ENCODE peak calls at places on chromosomes 2 and 18, in four cellular contexts. C is K562, U is HL-60, Z is GM12878. I is an unnamed sample.

GRCh38 chr18:5970032-5970431 is 74.7 kb upstream of the TMEM200C start:
- DNase-seq in Z (no peak), U (no peak), C (no peak), I (no peak)

GRCh38 chr2:191947235-191947634 is 100.3 kb upstream of the CAVIN2 start:
- DNase-seq in Z (no peak), C (no peak), U (no peak), I (no peak)

GRCh38 chr18:55268629-55269275 is 309.5 kb upstream of the CCDC68 start:
- DNase-seq in U (peak; percentile 42), C (no peak), Z (peak; percentile 62), I (no peak)

GRCh38 chr2:112661656-112662305 is 16.0 kb downstream of the SLC20A1 start:
- DNase-seq in U (no peak), C (no peak), Z (no peak), I (no peak)

GRCh38 chr2:226623587-226624368 is 175.8 kb downstream of the IRS1 start:
- DNase-seq in C (no peak), U (no peak), Z (no peak), I (no peak)

GRCh38 chr2:109702250-109702985 is 88.3 kb downstream of the SOWAHC start:
- DNase-seq in Z (no peak), U (no peak), C (no peak), I (no peak)

GRCh38 chr2:80117401-80117800 is 187.2 kb downstream of the LRRTM1 start:
- DNase-seq in U (no peak), C (no peak), Z (no peak), I (no peak)

GRCh38 chr2:113940891-113941290 is 51.0 kb downstream of the ACTR3 start:
- DNase-seq in Z (no peak), C (no peak), U (no peak), I (no peak)

GRCh38 chr2:120893874-120894584 is 158.4 kb downstream of the GLI2 start:
- DNase-seq in Z (no peak), U (no peak), C (no peak), I (no peak)

GRCh38 chr2:190835303-190835930 is 45.2 kb upstream of the GLS start:
- DNase-seq in C (no peak), U (no peak), Z (no peak), I (no peak)
- TF ChIP-seq SPI1 in C (no peak), U (no peak), Z (no peak), I (no peak)

GRCh38 chr2:123915380-123915779 is 109.7 kb upstream of the CNTNAP5 start:
- DNase-seq in U (no peak), C (no peak), Z (no peak), I (no peak)
- TF ChIP-seq SPI1 in U (no peak), C (no peak), Z (no peak), I (no peak)

DNA sequence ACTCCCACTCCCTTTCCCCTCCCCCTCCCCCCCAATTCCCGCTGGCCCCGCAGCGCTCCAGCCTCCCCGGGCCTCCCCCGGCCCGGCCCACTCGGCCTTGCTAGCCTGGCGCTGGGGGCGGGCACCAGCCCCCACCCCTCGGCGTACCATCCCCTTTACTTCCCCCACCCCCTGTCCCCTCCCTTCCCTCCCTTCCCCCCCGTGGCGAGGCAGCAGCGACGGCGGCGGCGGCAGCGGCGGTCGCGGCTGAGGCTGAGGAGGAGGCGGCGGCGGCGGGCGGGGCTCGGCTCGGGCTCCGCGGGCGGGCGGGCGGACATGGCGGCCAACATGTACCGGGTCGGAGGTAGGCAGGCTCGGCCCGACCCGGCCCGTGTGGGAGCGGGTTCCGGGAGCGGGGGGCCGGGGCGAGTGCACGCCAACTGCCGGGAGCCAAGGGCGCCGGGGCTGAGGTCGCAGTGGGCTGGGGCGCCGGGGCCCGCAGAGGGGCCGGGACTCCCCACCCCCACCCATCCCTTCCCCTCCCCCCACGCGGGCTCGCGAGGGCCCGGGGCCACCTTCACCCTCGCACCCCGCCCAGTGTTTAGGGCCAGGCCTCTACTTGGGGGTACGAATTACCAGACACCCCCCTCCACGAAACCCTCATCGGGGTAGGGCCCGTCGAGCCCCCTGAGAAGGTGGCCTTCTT is at the start of gene MTA3:
- DNase-seq in U (peak; percentile 35), Z (no peak), C (peak; percentile 73), I (peak; percentile 43)
- TF ChIP-seq SPI1 in U (no peak), Z (no peak), C (no peak), I (no peak)

GRCh38 chr2:151306621-151307020 is 17.2 kb upstream of the NMI start:
- DNase-seq in C (no peak), U (no peak), Z (no peak), I (no peak)
- TF ChIP-seq SPI1 in C (no peak), U (no peak), Z (no peak), I (no peak)